ENCODE peak calls at places on chromosomes 16 and 17, in five cellular contexts. D is K562, F is H1, Y is GM12878, V is HepG2. R is an unnamed sample.

GRCh38 chr17:76261421-76262215 is 3.5 kb upstream of the UBALD2 start:
- DNase-seq in D (no peak), F (no peak), Y (no peak), V (no peak), R (no peak)

GRCh38 chr16:1772362-1772907 is at the start of gene EME2:
- DNase-seq in D (peak), F (no peak), Y (no peak), V (peak), R (no peak)

GRCh38 chr17:80888276-80889160 is 103.1 kb upstream of the CHMP6 start:
- DNase-seq in D (no peak), F (no peak), Y (no peak), V (no peak), R (no peak)

GRCh38 chr17:16962804-16963203 is 9.1 kb downstream of the TNFRSF13B start:
- DNase-seq in D (peak), F (peak), Y (no peak), V (no peak), R (peak)

GRCh38 chr17:64627797-64628196 is 34.3 kb downstream of the SMURF2 start:
- DNase-seq in D (no peak), F (no peak), Y (no peak), V (peak), R (no peak)

GRCh38 chr16:67842509-67843342 is 606 bp downstream of the THAP11 start:
- DNase-seq in D (peak), F (peak), Y (no peak), V (peak), R (peak)

GRCh38 chr16:23999663-24000062 is 163.9 kb downstream of the PRKCB start:
- DNase-seq in D (no peak), F (no peak), Y (peak), V (no peak), R (no peak)

GRCh38 chr16:31480851-31481250 is 2.1 kb upstream of the SLC5A2 start:
- DNase-seq in D (peak), F (no peak), Y (no peak), V (no peak), R (no peak)

GRCh38 chr17:77471984-77472836 is 331.4 kb downstream of the SEC14L1 start:
- DNase-seq in D (peak), F (no peak), Y (no peak), V (no peak), R (no peak)

GRCh38 chr16:49589721-49590120 is 216.1 kb downstream of the C16orf78 start:
- DNase-seq in D (no peak), F (peak), Y (no peak), V (no peak), R (no peak)

GRCh38 chr16:49590166-49590871 is 216.7 kb downstream of the C16orf78 start:
- DNase-seq in D (no peak), F (peak), Y (no peak), V (no peak), R (no peak)

GRCh38 chr16:49593423-49594040 is 219.9 kb downstream of the C16orf78 start:
- DNase-seq in D (no peak), F (peak), Y (no peak), V (no peak), R (no peak)

GRCh38 chr16:49594706-49595534 is 221.3 kb downstream of the C16orf78 start:
- DNase-seq in D (no peak), F (peak), Y (no peak), V (no peak), R (no peak)

DNA sequence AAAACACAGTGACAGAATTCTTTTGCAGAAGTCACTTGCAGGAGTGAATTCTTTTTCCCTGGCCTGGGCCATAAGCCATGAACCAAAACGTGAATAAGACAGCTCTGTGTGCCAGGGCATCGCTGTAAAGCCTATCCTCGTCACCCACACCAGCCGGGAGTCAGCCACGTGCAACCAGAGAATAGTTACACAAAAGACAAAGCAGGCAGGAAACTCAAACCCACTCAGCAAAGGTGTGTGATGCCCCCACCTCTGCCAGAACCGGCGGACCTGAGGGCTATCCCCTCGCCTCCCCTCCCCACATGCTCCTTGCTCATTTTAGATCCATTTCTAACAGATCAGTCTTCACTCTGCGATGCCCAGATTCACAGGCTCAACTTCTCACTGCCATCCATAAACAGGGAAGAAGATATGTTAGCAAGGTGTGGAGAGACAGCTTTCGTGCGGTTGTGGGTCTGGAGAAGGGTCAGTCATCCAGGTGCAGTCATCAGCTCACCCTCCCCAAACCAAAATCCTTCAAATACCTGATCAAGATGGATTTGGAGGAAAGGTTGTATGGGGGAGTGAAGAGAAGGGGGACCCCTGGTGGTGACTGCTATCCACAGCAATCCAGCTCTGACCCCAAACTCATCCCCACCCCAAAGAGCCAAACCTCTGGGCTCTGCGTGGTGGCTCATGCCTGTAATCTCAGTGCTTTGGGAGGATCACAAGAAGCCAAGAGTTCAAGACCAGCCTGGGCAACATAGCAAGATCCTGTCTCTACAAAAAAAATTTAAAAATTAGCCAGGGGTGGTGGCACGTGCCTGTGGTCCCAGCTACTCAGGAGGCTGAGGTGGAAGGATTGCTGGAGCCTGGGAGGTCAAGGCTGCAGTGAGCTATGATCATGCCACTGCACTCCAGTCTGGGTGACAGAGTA is 219.2 kb downstream of the C16orf78 start:
- DNase-seq in D (peak), F (peak), Y (no peak), V (peak), R (peak)
- TF ChIP-seq HDAC2 in D (no peak), F (no peak), Y (no peak), V (no peak), R (no peak)

GRCh38 chr16:10654592-10655414 is 39.9 kb downstream of the TEKT5 start:
- DNase-seq in D (no peak), F (no peak), Y (no peak), V (no peak), R (no peak)
- TF ChIP-seq HDAC2 in D (no peak), F (no peak), Y (no peak), V (peak), R (no peak)

GRCh38 chr17:78818932-78819331 is 21.7 kb downstream of the USP36 start:
- DNase-seq in D (peak), F (no peak), Y (no peak), V (no peak), R (no peak)
- TF ChIP-seq HDAC2 in D (no peak), F (no peak), Y (no peak), V (no peak), R (no peak)

GRCh38 chr16:80231888-80232287 is 308.9 kb upstream of the DYNLRB2 start:
- DNase-seq in D (no peak), F (no peak), Y (peak), V (peak), R (no peak)

GRCh38 chr16:80230328-80231117 is 310.3 kb upstream of the DYNLRB2 start:
- DNase-seq in D (no peak), F (no peak), Y (no peak), V (no peak), R (no peak)

GRCh38 chr16:80231118-80231515 is 309.7 kb upstream of the DYNLRB2 start:
- DNase-seq in D (no peak), F (no peak), Y (no peak), V (no peak), R (no peak)

DNA sequence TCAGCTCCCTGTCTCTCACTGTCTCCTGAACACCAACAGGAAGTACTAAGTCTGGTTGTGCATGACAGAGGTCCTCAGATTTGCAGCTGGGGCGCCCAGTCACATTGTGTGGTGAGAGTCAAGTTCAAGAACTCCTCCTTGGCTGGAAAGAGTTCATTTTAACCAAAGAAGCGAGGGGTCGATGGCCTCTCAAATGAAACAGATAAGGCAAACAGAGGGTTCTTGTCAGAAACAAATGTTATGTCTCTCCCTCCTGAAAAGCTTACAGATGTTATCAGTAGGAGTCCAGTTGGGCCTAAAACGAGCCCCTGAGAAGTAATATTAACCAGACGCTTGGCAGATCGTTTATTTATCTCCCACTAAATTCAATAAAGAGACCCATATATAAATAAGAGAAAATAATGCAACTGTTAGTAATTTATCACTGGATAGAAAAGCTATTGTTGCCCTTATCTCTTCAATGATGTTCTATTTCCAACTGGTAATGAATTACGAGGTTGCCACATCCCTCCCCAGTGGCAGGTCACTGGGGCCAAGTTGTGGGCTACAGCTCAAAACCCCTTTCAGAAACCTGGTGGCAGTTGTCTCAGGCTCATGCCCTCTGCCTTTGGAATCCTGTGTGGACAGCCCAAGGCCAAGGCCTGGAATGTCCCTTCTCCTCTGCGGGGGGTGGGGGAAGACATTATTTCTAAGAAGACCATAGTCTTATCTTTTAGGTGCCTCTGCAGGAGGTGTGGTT is 307.5 kb upstream of the DYNLRB2 start:
- DNase-seq in D (no peak), F (no peak), Y (no peak), V (peak), R (no peak)
- TF ChIP-seq HDAC2 in D (no peak), F (no peak), Y (no peak), V (no peak), R (no peak)

GRCh38 chr16:50697421-50697715 is 4.0 kb downstream of the NOD2 start:
- DNase-seq in D (no peak), F (no peak), Y (no peak), V (no peak), R (no peak)

GRCh38 chr16:50697881-50698767 is 4.7 kb downstream of the NOD2 start:
- DNase-seq in D (no peak), F (no peak), Y (peak), V (no peak), R (no peak)

GRCh38 chr16:50696575-50697420 is 3.4 kb downstream of the NOD2 start:
- DNase-seq in D (peak), F (no peak), Y (peak), V (peak), R (peak)

GRCh38 chr16:50702725-50703124 is 9.3 kb downstream of the NOD2 start:
- DNase-seq in D (no peak), F (no peak), Y (no peak), V (no peak), R (no peak)

DNA sequence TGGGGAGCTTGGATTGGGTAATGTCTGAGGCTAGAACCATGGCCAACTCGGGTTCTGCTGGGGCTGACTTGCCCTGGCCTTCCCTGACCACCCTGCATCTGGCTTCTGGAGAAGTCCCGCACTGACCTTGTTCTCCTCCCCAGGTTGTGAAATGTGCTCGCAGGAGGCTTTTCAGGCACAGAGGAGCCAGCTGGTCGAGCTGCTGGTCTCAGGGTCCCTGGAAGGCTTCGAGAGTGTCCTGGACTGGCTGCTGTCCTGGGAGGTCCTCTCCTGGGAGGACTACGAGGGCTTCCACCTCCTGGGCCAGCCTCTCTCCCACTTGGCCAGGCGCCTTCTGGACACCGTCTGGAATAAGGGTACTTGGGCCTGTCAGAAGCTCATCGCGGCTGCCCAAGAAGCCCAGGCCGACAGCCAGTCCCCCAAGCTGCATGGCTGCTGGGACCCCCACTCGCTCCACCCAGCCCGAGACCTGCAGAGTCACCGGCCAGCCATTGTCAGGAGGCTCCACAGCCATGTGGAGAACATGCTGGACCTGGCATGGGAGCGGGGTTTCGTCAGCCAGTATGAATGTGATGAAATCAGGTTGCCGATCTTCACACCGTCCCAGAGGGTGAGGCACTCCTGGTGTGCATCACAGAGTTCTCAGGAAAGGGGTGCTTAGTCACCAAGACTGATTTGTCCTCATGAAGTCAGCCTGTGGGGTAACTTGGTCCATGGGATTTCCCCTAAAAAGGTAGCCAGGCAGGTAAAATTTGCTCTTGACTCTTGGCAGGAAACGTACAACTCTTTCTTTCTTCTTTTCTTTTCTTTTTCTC is 6.1 kb downstream of the NOD2 start:
- DNase-seq in D (no peak), F (no peak), Y (no peak), V (peak), R (peak)
- TF ChIP-seq HDAC2 in D (no peak), F (no peak), Y (no peak), V (no peak), R (no peak)

DNA sequence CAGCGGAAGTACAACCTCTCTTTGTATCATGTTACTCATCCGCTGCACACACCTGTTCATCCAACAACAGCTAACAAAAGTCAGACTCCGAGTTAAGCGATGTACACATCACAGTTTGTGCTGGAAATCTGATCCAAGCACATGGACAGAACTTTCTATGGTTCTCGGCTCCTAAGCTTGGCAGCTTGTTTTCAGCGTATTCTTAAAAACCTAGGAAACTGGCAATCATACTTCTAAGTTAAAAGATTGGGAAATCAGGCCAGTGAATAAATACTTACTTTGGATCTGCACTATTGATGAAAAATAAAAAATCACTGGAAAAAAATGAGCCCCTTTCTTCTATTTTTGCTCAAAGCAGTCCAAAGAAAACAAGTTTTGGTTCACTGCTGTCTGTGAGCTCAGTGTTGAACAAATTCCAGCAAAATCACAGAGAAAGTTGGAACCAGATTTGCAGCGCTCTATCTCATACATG is 71.4 kb upstream of the CREBBP start:
- DNase-seq in D (no peak), F (no peak), Y (no peak), V (no peak), R (no peak)
- TF ChIP-seq HDAC2 in D (no peak), F (no peak), Y (no peak), V (no peak), R (no peak)

GRCh38 chr17:38732376-38733314 is 2.5 kb downstream of the CISD3 start:
- DNase-seq in D (no peak), F (no peak), Y (no peak), V (no peak), R (no peak)

GRCh38 chr17:38731526-38732294 is 1.6 kb downstream of the CISD3 start:
- DNase-seq in D (no peak), F (no peak), Y (no peak), V (no peak), R (no peak)

GRCh38 chr17:38735161-38735997 is 5.2 kb downstream of the CISD3 start:
- DNase-seq in D (peak), F (peak), Y (no peak), V (peak), R (peak)

GRCh38 chr17:38734235-38734633 is 4.1 kb downstream of the CISD3 start:
- DNase-seq in D (no peak), F (no peak), Y (no peak), V (no peak), R (no peak)

GRCh38 chr17:38733315-38734234 is 3.4 kb downstream of the CISD3 start:
- DNase-seq in D (peak), F (no peak), Y (no peak), V (peak), R (peak)
- TF ChIP-seq HDAC2 in D (no peak), F (no peak), Y (no peak), V (no peak), R (no peak)

GRCh38 chr17:73528679-73529078 is 115.6 kb downstream of the SDK2 start:
- DNase-seq in D (no peak), F (no peak), Y (no peak), V (no peak), R (no peak)

GRCh38 chr17:73524941-73525679 is 119.1 kb downstream of the SDK2 start:
- DNase-seq in D (no peak), F (no peak), Y (no peak), V (no peak), R (no peak)

GRCh38 chr17:73522696-73523095 is 121.5 kb downstream of the SDK2 start:
- DNase-seq in D (no peak), F (no peak), Y (no peak), V (no peak), R (no peak)

GRCh38 chr17:73531171-73531570 is 113.1 kb downstream of the SDK2 start:
- DNase-seq in D (no peak), F (no peak), Y (no peak), V (no peak), R (no peak)

DNA sequence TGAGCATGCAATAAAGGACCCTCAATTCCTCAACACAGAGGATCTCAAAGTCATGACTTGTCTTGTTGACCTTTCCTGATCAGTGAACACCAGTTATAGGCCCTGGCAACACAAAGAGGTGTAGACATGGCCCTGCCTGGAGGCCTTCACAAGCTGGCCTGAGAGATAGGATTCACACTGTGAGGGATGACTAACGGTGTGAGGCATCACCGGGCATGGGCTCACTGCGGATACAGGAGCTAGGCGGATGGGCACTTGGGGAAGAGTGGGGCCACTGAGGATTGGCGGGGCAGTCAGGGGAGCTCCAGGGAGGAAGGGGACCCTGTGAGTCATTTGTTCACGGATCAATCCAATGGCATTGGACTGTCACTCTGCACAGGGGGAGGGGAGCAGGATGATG is 117.4 kb downstream of the SDK2 start:
- DNase-seq in D (no peak), F (no peak), Y (no peak), V (no peak), R (no peak)
- TF ChIP-seq HDAC2 in D (no peak), F (no peak), Y (no peak), V (no peak), R (no peak)